ENCODE peak calls at places on chromosomes 5 and 9, in six cellular contexts. X is uterus, R is GM10248, Q is tibial nerve, G is astrocyte of the spinal cord, W is GM13977. O is an unnamed sample.

GRCh38 chr5:133323464-133323863 is 271.7 kb downstream of the HSPA4 start:
- DNase-seq in R (no peak), X (no peak), G (no peak), W (no peak), Q (no peak), O (no peak)

GRCh38 chr5:73957397-73958001 is 331.5 kb downstream of the ARHGEF28 start:
- DNase-seq in G (peak), X (no peak), W (no peak), R (no peak), Q (no peak), O (no peak)

GRCh38 chr9:12631866-12632265 is 61.3 kb upstream of the TYRP1 start:
- DNase-seq in Q (no peak), G (no peak), X (no peak), R (no peak), W (no peak), O (no peak)

GRCh38 chr9:87512321-87512720 is 14.7 kb downstream of the DAPK1 start:
- DNase-seq in Q (no peak), X (no peak), W (no peak), R (no peak), G (no peak), O (no peak)

GRCh38 chr5:175464414-175465233 is 13.7 kb upstream of the SFXN1 start:
- DNase-seq in X (no peak), W (no peak), R (peak), G (no peak), Q (no peak), O (peak)

GRCh38 chr9:115350548-115350947 is 232.6 kb upstream of the TNC start:
- DNase-seq in R (no peak), X (no peak), W (no peak), G (no peak), Q (no peak), O (no peak)

GRCh38 chr5:173890195-173890951 is 2.2 kb downstream of the CPEB4 start:
- DNase-seq in Q (no peak), G (peak), R (no peak), X (no peak), W (no peak), O (no peak)

GRCh38 chr9:128893354-128893753 is 11.4 kb downstream of the LRRC8A start:
- DNase-seq in Q (no peak), W (no peak), X (no peak), R (no peak), G (no peak), O (no peak)

GRCh38 chr5:74434124-74434899 is 206.2 kb downstream of the ENC1 start:
- DNase-seq in X (no peak), Q (no peak), R (no peak), W (no peak), G (no peak), O (no peak)

GRCh38 chr9:125066839-125067619 is 76.3 kb downstream of the SCAI start:
- DNase-seq in G (peak), W (no peak), Q (no peak), R (no peak), X (no peak), O (no peak)

GRCh38 chr9:134698587-134699342 is 57.2 kb downstream of the COL5A1 start:
- DNase-seq in X (peak), Q (peak), G (peak), W (peak), R (peak), O (peak)

GRCh38 chr5:123951204-123951977 is 439.4 kb downstream of the CSNK1G3 start:
- DNase-seq in R (no peak), W (no peak), X (no peak), G (peak), Q (no peak), O (peak)

GRCh38 chr9:86614871-86615849 is 260.9 kb upstream of the TUT7 start:
- DNase-seq in R (peak), G (no peak), X (no peak), Q (no peak), W (peak), O (peak)

GRCh38 chr9:37004424-37004935 is 29.6 kb downstream of the PAX5 start:
- DNase-seq in X (no peak), W (no peak), G (no peak), Q (no peak), R (peak), O (no peak)

GRCh38 chr9:98808411-98808815 is 943 bp downstream of the GALNT12 start:
- DNase-seq in G (no peak), R (no peak), X (no peak), W (no peak), Q (no peak), O (no peak)

GRCh38 chr5:169099801-169100734 is 200.9 kb downstream of the SLIT3 start:
- DNase-seq in X (no peak), R (no peak), Q (no peak), G (no peak), W (no peak), O (no peak)

GRCh38 chr5:119378075-119378699 is 22.4 kb downstream of the TNFAIP8 start:
- DNase-seq in G (no peak), X (no peak), W (no peak), Q (no peak), R (no peak), O (no peak)

GRCh38 chr9:126784401-126784800 is 20.4 kb upstream of the ZBTB43 start:
- DNase-seq in R (no peak), W (no peak), X (no peak), Q (no peak), G (no peak), O (no peak)

GRCh38 chr5:168171901-168172717 is 119.3 kb upstream of the WWC1 start:
- DNase-seq in G (no peak), Q (no peak), W (no peak), R (no peak), X (no peak), O (no peak)

GRCh38 chr5:86155763-86156162 is 462.0 kb upstream of the COX7C start:
- DNase-seq in G (no peak), W (no peak), Q (no peak), R (no peak), X (no peak), O (no peak)

GRCh38 chr5:154794525-154795234 is 39.5 kb downstream of the LARP1 start:
- DNase-seq in W (no peak), Q (no peak), X (no peak), G (peak), R (no peak), O (peak)

GRCh38 chr5:152532714-152533113 is 127.6 kb upstream of the NMUR2 start:
- DNase-seq in Q (no peak), R (peak), G (peak), W (no peak), X (no peak), O (peak)

GRCh38 chr5:54480296-54480695 is 24.8 kb downstream of the HSPB3 start:
- DNase-seq in X (no peak), R (no peak), G (no peak), W (no peak), Q (no peak), O (no peak)

GRCh38 chr9:88498880-88499279 is 36.1 kb upstream of the NXNL2 start:
- DNase-seq in R (no peak), G (no peak), W (no peak), Q (no peak), X (no peak), O (no peak)

GRCh38 chr5:219492-219891 is 1.4 kb downstream of the SDHA start:
- DNase-seq in G (peak), W (no peak), R (no peak), Q (no peak), X (no peak), O (no peak)

GRCh38 chr9:123382659-123383511 is 26.9 kb downstream of the CRB2 start:
- DNase-seq in Q (no peak), R (no peak), X (no peak), G (no peak), W (no peak), O (no peak)

GRCh38 chr5:87127426-87127825 is 140.3 kb upstream of the RASA1 start:
- DNase-seq in X (no peak), G (peak), R (no peak), Q (no peak), W (no peak), O (peak)

GRCh38 chr9:93223241-93224180 is 39.6 kb downstream of the WNK2 start:
- DNase-seq in Q (no peak), G (peak), R (no peak), W (no peak), X (no peak), O (peak)

GRCh38 chr9:115121140-115121710 is 3.3 kb upstream of the TNC start:
- DNase-seq in R (no peak), W (no peak), X (no peak), G (peak), Q (no peak), O (no peak)

GRCh38 chr9:100686420-100686819 is 108.5 kb downstream of the CAVIN4 start:
- DNase-seq in W (no peak), G (no peak), R (no peak), X (no peak), Q (no peak), O (no peak)
- TF ChIP-seq CTCF in W (no peak), G (no peak), R (no peak), X (no peak), Q (no peak), O (no peak)

GRCh38 chr5:64341340-64341739 is 164.5 kb upstream of the RGS7BP start:
- DNase-seq in W (no peak), X (no peak), R (no peak), G (no peak), Q (no peak), O (no peak)

GRCh38 chr5:64344501-64344900 is 161.3 kb upstream of the RGS7BP start:
- DNase-seq in X (no peak), W (no peak), G (no peak), R (no peak), Q (no peak), O (no peak)

GRCh38 chr5:64347308-64347707 is 158.5 kb upstream of the RGS7BP start:
- DNase-seq in X (no peak), Q (no peak), G (no peak), R (no peak), W (no peak), O (no peak)
- TF ChIP-seq CTCF in X (no peak), Q (no peak), G (no peak), R (no peak), W (no peak), O (no peak)

DNA sequence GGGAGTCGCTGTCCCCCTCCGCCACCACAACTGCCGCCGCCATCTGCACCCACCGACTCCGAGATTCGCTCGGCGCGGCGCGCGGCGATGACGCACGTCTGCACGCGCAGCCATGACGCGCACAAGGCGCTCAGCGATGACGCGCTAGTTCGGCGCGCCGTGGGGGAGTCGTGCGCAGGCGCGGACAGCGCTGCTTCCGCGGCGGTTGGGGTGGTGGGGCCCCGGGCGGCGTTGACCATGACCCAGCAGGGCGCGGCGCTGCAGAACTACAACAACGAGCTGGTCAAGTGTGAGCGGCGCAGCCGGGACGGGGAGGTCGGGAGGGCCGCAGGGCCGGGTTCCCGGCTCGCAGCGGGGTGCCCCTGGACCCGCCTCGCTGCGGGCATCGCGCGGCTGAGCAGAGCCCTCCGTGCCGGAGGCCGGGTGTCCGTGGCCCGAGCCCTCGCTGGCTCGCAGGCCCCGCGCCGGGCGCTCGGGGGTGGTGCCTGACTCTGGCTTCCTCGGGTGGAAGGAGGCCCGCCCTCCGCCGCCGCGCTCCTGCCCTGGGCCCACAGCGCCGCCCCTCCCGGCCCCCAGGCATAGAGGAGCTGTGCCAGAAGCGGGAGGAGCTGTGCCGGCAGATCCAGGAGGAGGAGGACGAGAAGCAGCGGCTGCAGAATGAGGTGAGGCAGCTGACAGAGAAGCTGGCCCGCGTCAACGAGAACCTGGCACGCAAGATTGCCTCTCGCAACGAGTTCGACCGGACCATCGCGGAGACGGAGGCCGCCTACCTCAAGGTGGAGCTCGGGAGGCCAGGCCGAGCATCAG is at the start of the genes ANAPC2 and SSNA1:
- DNase-seq in G (peak), Q (peak), X (peak), R (peak), W (peak), O (peak)
- TF ChIP-seq CTCF in G (peak), Q (peak), X (peak), R (peak), W (peak), O (peak)

GRCh38 chr9:135919318-135919717 is 12.0 kb upstream of the CAMSAP1 start:
- DNase-seq in R (no peak), W (no peak), Q (no peak), G (no peak), X (no peak), O (no peak)

GRCh38 chr9:135910757-135911156 is 3.4 kb upstream of the CAMSAP1 start:
- DNase-seq in G (no peak), Q (no peak), W (no peak), X (no peak), R (no peak), O (no peak)

GRCh38 chr9:135916998-135917397 is 9.7 kb upstream of the CAMSAP1 start:
- DNase-seq in G (no peak), Q (no peak), W (no peak), X (no peak), R (no peak), O (no peak)

GRCh38 chr9:135910197-135910596 is 2.9 kb upstream of the CAMSAP1 start:
- DNase-seq in R (no peak), Q (no peak), G (no peak), W (no peak), X (no peak), O (no peak)

DNA sequence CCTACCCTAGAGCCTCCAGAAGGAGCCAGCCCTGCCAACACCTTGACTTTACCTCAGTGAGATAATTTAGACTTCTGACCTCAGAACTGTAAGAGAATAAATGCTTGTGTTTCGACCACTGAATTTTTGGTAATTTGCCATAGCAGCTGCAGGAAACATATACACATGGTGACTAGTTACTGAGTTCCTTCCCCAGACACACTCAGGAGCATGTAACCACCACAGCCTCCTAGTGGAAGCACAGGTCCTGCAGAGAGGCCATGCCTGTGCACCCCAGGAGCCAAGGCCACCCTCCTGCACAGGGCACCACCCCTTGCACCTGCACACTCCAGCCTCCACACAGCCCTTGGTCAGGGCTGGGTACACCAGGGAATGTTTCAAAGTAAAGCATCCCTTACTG is 7.6 kb upstream of the CAMSAP1 start:
- DNase-seq in G (peak), Q (no peak), R (no peak), W (no peak), X (no peak), O (peak)
- TF ChIP-seq CTCF in G (no peak), Q (no peak), R (no peak), W (no peak), X (no peak), O (no peak)

DNA sequence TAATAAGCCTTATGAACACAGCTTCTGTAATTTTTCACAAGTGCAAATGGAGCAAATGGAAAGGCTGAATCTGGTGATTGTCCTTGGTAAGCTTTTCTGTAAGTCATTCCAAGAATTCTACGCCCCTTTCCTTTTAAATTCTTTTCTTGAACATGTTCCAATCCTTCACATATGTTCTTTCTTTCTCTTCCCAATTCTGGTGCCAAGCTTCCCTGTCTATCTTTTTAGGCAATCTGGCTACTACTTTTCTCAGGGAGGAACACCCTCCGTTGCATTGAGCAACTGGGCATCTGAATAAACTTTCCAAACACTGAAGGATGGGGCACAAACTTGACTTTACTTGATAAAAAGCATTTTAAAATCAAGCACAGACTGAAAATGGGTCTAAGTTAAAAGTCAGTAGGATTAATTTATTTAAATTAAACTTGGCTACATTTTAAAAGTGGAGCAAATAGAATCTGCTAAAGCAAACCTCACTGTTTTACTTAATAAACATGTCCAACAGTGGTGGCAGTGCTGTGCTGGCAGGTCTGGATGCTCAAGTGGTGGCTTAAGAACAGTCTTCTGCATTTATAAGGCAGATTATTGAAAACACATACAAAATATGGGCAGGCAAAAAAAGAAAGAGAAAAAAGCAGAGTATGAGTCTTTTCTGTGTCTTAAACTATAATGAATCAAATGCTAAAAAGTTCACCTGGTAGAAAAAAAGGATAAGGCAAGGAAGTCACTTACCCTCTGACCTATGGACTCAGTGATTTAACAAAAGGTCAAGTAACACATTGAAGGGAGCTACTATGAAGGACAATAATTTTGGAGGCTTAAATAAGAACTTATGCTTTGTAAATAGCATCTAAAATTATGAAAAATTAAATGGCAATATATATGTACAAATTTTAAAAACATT is 5.4 kb downstream of the ELL2 start:
- DNase-seq in G (peak), W (no peak), X (no peak), Q (no peak), R (no peak), O (no peak)
- TF ChIP-seq CTCF in G (no peak), W (no peak), X (no peak), Q (no peak), R (no peak), O (no peak)

GRCh38 chr9:70121818-70122436 is 78.3 kb downstream of the MAMDC2 start:
- DNase-seq in W (no peak), Q (no peak), X (no peak), G (peak), R (no peak), O (no peak)

GRCh38 chr9:70117835-70118319 is 74.2 kb downstream of the MAMDC2 start:
- DNase-seq in Q (no peak), R (no peak), G (peak), W (no peak), X (no peak), O (peak)

GRCh38 chr9:70123695-70124094 is 80.0 kb downstream of the MAMDC2 start:
- DNase-seq in X (no peak), G (no peak), R (no peak), W (no peak), Q (no peak), O (no peak)

GRCh38 chr9:70119786-70120185 is 76.1 kb downstream of the MAMDC2 start:
- DNase-seq in W (no peak), R (no peak), X (no peak), Q (no peak), G (no peak), O (no peak)

GRCh38 chr9:70120834-70121510 is 77.3 kb downstream of the MAMDC2 start:
- DNase-seq in G (peak), X (peak), R (no peak), Q (peak), W (no peak), O (peak)
- TF ChIP-seq CTCF in G (peak), X (peak), R (no peak), Q (no peak), W (no peak), O (peak)

GRCh38 chr9:113894166-113894565 is 18.1 kb downstream of the ZNF618 start:
- DNase-seq in W (no peak), Q (no peak), R (no peak), G (no peak), X (no peak), O (no peak)

GRCh38 chr9:113892861-113893491 is 16.9 kb downstream of the ZNF618 start:
- DNase-seq in X (no peak), Q (no peak), G (no peak), R (no peak), W (no peak), O (no peak)

GRCh38 chr9:113896713-113897112 is 20.6 kb downstream of the ZNF618 start:
- DNase-seq in W (no peak), R (no peak), G (no peak), X (no peak), Q (no peak), O (no peak)

GRCh38 chr9:113898151-113898550 is 22.0 kb downstream of the ZNF618 start:
- DNase-seq in R (no peak), G (no peak), Q (no peak), W (no peak), X (no peak), O (no peak)

DNA sequence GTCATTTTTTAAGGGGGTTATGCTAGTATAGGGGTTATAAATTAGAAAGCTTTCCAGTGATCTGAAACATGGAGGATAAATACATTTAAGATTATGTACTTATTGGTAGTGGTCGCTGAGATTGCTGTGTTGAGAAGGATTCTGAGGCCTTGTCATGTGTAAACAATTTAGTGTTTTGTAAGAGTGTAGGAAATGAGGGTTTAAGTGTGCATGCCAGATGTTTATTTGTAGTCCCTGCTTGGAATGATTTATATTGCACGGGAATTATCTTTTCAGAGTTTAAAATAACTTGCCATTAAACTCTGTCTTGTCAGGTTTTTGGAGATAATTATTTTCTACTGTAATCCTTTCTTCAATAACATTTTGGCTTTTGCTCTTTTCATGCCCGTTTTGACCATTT is 19.4 kb downstream of the ZNF618 start:
- DNase-seq in W (no peak), X (no peak), Q (no peak), R (no peak), G (no peak), O (peak)
- TF ChIP-seq CTCF in W (no peak), X (no peak), Q (no peak), R (no peak), G (no peak), O (no peak)

DNA sequence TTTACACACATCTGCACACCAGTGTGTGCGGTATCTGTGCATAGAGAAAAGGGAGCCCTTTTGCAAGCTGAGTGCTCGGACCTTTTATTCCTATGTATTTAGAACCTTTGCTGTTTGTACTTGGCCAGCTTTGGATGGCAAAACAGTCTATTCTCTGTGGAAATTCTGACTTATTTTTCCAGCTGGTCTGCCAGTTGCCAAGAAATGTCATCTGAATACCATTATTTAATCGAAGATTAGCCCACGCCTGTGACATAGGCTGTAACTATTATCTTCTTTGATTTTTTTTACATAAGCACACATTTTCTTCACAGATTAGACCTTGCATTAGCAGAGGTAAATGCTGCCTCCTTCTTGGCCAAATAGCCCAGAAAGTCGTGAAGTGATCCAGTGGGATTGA is 527.8 kb downstream of the BNC2 start:
- DNase-seq in Q (no peak), X (no peak), W (no peak), G (no peak), R (no peak), O (no peak)
- TF ChIP-seq CTCF in Q (no peak), X (no peak), W (no peak), G (no peak), R (no peak), O (no peak)